ENCODE peak calls at places on chromosome 4, in nine cellular contexts. M is brain microvascular endothelial cell; D is A549; C is Panc1; W is PC-3; R is HCT116; J is neural progenitor cell; P is HL-60; A is CD8-positive, alpha-beta T cell. V is an unnamed sample.

GRCh38 chr4:92270908-92271307 is 32.9 kb upstream of the GRID2 start:
- DNase-seq in W (peak), R (peak), A (no peak), D (no peak), M (no peak), C (no peak), J (peak), P (no peak), V (peak)

GRCh38 chr4:86508436-86508835 is 85.7 kb upstream of the PTPN13 start:
- DNase-seq in C (no peak), W (peak), M (peak), A (no peak), J (no peak), R (no peak), D (no peak), P (no peak), V (no peak)

GRCh38 chr4:82473621-82474164 is 43.3 kb downstream of the ENOPH1 start:
- DNase-seq in D (no peak), M (no peak), R (no peak), W (no peak), A (no peak), J (no peak), C (no peak), P (no peak), V (no peak)

GRCh38 chr4:52869196-52869595 is 7.1 kb downstream of the RASL11B start:
- DNase-seq in P (no peak), W (no peak), A (no peak), M (no peak), C (no peak), R (no peak), J (no peak), D (no peak), V (peak)

GRCh38 chr4:88779431-88779830 is 81.8 kb upstream of the NAP1L5 start:
- DNase-seq in A (no peak), R (no peak), D (no peak), W (peak), M (peak), C (no peak), J (no peak), P (no peak), V (no peak)

GRCh38 chr4:72987741-72988729 is 81.5 kb downstream of the COX18 start:
- DNase-seq in A (no peak), M (no peak), W (peak), D (no peak), J (no peak), R (no peak), P (no peak), C (no peak), V (no peak)

GRCh38 chr4:56910172-56910967 is 2.7 kb downstream of the REST start:
- DNase-seq in C (no peak), P (no peak), A (no peak), J (peak), R (no peak), M (no peak), W (peak), D (no peak), V (peak)

GRCh38 chr4:98657531-98658286 is 702 bp downstream of the TSPAN5 start:
- DNase-seq in W (peak), D (peak), R (no peak), C (no peak), P (no peak), M (peak), A (peak), J (peak), V (peak)

GRCh38 chr4:107258359-107258758 is 222.2 kb upstream of the DKK2 start:
- DNase-seq in R (no peak), D (no peak), A (no peak), P (no peak), C (no peak), W (peak), J (no peak), M (peak), V (peak)

GRCh38 chr4:122383341-122383740 is 4.5 kb downstream of the ADAD1 start:
- DNase-seq in W (no peak), D (no peak), J (no peak), R (no peak), P (no peak), A (no peak), M (no peak), C (no peak), V (no peak)

GRCh38 chr4:155371432-155372043 is 5.2 kb downstream of the MAP9 start:
- DNase-seq in R (peak), J (peak), C (no peak), D (no peak), P (no peak), M (no peak), W (peak), A (no peak), V (no peak)

GRCh38 chr4:145207934-145208333 is 27.5 kb upstream of the OTUD4 start:
- DNase-seq in J (no peak), M (no peak), A (no peak), D (no peak), C (no peak), W (no peak), R (no peak), P (no peak), V (no peak)

GRCh38 chr4:128285085-128286023 is 2.3 kb downstream of the PGRMC2 start:
- DNase-seq in P (no peak), D (no peak), A (no peak), M (no peak), R (no peak), C (no peak), J (no peak), W (peak), V (peak)

GRCh38 chr4:168751263-168752225 is 254.7 kb downstream of the PALLD start:
- DNase-seq in A (no peak), R (no peak), M (peak), D (no peak), C (no peak), P (no peak), W (no peak), J (no peak), V (peak)

GRCh38 chr4:3740256-3740655 is 25.9 kb upstream of the ADRA2C start:
- DNase-seq in A (no peak), W (no peak), D (no peak), M (no peak), C (no peak), J (no peak), P (no peak), R (no peak), V (no peak)

GRCh38 chr4:87353592-87353991 is 30.9 kb upstream of the HSD17B13 start:
- DNase-seq in W (peak), J (peak), M (peak), A (peak), P (no peak), C (no peak), R (peak), D (no peak), V (peak)

GRCh38 chr4:146585761-146586333 is 52.8 kb upstream of the POU4F2 start:
- DNase-seq in A (no peak), P (no peak), J (no peak), D (no peak), C (no peak), W (no peak), M (peak), R (no peak), V (no peak)

GRCh38 chr4:185203380-185204237 is at the start of gene CFAP97:
- DNase-seq in D (peak), R (peak), A (peak), W (peak), C (no peak), M (peak), J (peak), P (peak), V (peak)

GRCh38 chr4:38150766-38151165 is 190.6 kb downstream of the PTTG2 start:
- DNase-seq in D (no peak), J (no peak), C (no peak), A (no peak), W (no peak), R (no peak), M (peak), P (no peak), V (peak)

GRCh38 chr4:128825226-128825625 is 15.7 kb downstream of the JADE1 start:
- DNase-seq in D (peak), J (no peak), A (no peak), P (no peak), R (peak), C (no peak), W (peak), M (peak), V (no peak)

GRCh38 chr4:76752911-76753494 is 144.9 kb downstream of the SOWAHB start:
- DNase-seq in W (peak), C (no peak), D (no peak), P (no peak), R (peak), J (no peak), M (peak), A (no peak), V (peak)

GRCh38 chr4:65669008-65669971 is 999 bp downstream of the EPHA5 start:
- DNase-seq in J (peak), C (no peak), P (no peak), D (no peak), W (peak), R (no peak), M (peak), A (no peak), V (peak)

GRCh38 chr4:95877636-95878035 is 37.7 kb downstream of the PDHA2 start:
- DNase-seq in P (no peak), M (no peak), R (no peak), W (no peak), C (no peak), J (no peak), A (no peak), D (no peak), V (no peak)

GRCh38 chr4:20299515-20299914 is 47.8 kb downstream of the SLIT2 start:
- DNase-seq in D (no peak), A (no peak), P (no peak), C (no peak), W (peak), R (peak), J (peak), M (peak), V (peak)

GRCh38 chr4:145773581-145774234 is 93.8 kb downstream of the C4orf51 start:
- DNase-seq in A (no peak), D (no peak), W (no peak), P (no peak), M (no peak), J (no peak), C (no peak), R (no peak), V (no peak)

GRCh38 chr4:114383055-114383454 is 215.6 kb upstream of the UGT8 start:
- DNase-seq in P (no peak), M (no peak), D (no peak), A (no peak), R (no peak), C (no peak), W (no peak), J (no peak), V (no peak)

GRCh38 chr4:62814510-62815047 is 1594.7 kb downstream of the TECRL start:
- DNase-seq in P (no peak), R (no peak), C (no peak), J (peak), M (no peak), W (no peak), A (no peak), D (no peak), V (no peak)

GRCh38 chr4:154911608-154912098 is 130.6 kb downstream of the RBM46 start:
- DNase-seq in W (no peak), M (no peak), R (no peak), C (no peak), D (no peak), P (no peak), A (no peak), J (no peak), V (no peak)

GRCh38 chr4:140213736-140214135 is 59.8 kb upstream of the MAML3 start:
- DNase-seq in P (no peak), M (peak), R (no peak), C (no peak), D (no peak), W (peak), J (no peak), A (no peak), V (no peak)

GRCh38 chr4:83454626-83455025 is 997 bp downstream of the HELQ start:
- DNase-seq in A (no peak), D (no peak), J (peak), W (no peak), R (no peak), P (peak), C (no peak), M (peak), V (no peak)

GRCh38 chr4:24794111-24794860 is 1.1 kb upstream of the SOD3 start:
- DNase-seq in D (no peak), R (no peak), W (peak), C (no peak), P (no peak), M (peak), J (no peak), A (no peak), V (peak)

GRCh38 chr4:39469429-39470077 is 10.7 kb downstream of the LIAS start:
- DNase-seq in D (peak), C (peak), J (peak), W (peak), M (peak), A (no peak), R (peak), P (peak), V (peak)

DNA sequence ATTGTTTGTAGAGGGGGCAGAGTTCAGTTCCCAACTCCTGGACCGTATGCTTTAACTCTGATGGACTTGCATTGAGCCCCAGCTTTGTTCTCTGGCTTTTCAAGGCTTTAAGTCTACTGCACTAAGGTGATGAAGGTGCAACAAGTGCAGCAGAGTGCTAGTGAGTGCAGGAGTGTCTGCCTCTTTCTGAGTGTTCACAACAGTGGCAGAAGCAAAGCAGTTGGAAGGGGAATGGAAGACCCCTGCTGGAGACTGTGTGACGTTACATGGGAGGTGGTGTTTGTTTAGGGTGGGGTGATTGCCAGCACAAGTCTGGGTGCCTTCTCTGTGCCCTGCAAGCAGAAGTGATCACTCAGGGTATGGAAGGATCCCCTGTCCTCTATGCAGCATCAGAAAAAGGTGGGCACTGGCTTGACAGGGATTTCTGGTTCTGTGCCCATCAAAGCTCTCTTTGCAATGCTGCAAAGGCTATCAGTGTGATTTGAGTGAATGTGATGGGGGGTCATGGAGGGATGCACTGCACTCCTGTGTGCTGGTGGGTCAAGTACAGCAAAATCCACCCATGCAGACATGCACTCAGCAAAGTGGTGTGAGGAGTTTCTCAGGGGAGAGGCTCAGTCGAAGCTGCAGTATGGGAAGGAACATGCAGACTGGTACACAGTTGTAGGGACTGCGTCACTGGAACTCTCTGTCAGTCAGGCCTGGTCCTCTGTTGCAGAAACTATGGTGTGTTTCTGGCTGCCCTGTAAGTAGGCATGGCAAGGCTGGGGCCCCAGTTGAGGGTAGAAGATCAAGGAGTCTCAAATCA is 70.9 kb upstream of the UGT2B7 start:
- DNase-seq in J (peak), W (peak), D (no peak), A (no peak), M (no peak), R (peak), C (no peak), P (no peak), V (no peak)
- TF ChIP-seq CTCF in J (peak), W (peak), D (peak), A (no peak), M (peak), R (peak), C (no peak), P (no peak), V (no peak)

GRCh38 chr4:721261-722171 is 15.9 kb downstream of the PCGF3 start:
- DNase-seq in R (no peak), P (no peak), C (no peak), D (no peak), A (no peak), W (no peak), J (no peak), M (no peak), V (peak)
- H3K27ac ChIP-seq in R (no peak), P (no peak), C (no peak), D (no peak), A (no peak), W (no peak), J (no peak), M (no peak), V (no peak)

GRCh38 chr4:69731826-69732225 is 28.6 kb downstream of the SULT1B1 start:
- DNase-seq in M (no peak), D (no peak), R (no peak), P (no peak), W (no peak), A (no peak), C (no peak), J (no peak), V (no peak)

GRCh38 chr4:69727924-69728323 is 32.5 kb downstream of the SULT1B1 start:
- DNase-seq in R (no peak), A (no peak), P (no peak), M (no peak), C (no peak), W (no peak), D (no peak), J (no peak), V (no peak)

GRCh38 chr4:69731261-69731660 is 29.2 kb downstream of the SULT1B1 start:
- DNase-seq in A (no peak), J (no peak), M (peak), C (no peak), R (no peak), D (no peak), W (no peak), P (no peak), V (no peak)

GRCh38 chr4:69727412-69727811 is 33.0 kb downstream of the SULT1B1 start:
- DNase-seq in P (no peak), R (no peak), W (no peak), M (no peak), J (no peak), C (no peak), D (no peak), A (no peak), V (no peak)

GRCh38 chr4:69730002-69730401 is 30.4 kb downstream of the SULT1B1 start:
- DNase-seq in J (no peak), R (no peak), P (no peak), C (no peak), D (no peak), M (no peak), A (no peak), W (peak), V (no peak)
- H3K4me3 ChIP-seq in J (no peak), R (no peak), P (no peak), C (no peak), D (no peak), M (no peak), A (no peak), W (no peak), V (no peak)

DNA sequence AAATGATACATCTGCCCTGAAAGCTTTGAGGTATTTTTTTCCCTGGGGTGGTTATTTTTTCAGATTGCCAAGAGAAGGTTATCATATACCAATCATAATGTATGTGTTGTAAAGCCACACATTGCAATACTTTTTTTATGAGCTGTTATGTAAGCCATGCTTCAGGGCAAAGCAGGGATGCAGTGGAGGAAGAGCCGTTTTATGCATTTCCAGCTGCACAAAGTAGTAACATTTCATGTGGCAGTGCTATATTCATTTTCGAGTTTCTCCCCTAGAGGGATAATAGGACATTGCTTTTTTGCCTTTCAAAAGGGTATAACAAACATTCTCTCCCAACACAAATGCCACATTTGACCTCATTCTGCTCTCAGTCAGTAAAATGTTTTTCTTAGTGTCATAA is 68.5 kb downstream of the GALNT7 start:
- DNase-seq in C (no peak), W (peak), P (no peak), D (no peak), J (no peak), A (no peak), R (no peak), M (no peak), V (no peak)
- TF ChIP-seq CTCF in C (no peak), W (no peak), P (no peak), D (no peak), J (no peak), A (no peak), R (no peak), M (no peak), V (no peak)

DNA sequence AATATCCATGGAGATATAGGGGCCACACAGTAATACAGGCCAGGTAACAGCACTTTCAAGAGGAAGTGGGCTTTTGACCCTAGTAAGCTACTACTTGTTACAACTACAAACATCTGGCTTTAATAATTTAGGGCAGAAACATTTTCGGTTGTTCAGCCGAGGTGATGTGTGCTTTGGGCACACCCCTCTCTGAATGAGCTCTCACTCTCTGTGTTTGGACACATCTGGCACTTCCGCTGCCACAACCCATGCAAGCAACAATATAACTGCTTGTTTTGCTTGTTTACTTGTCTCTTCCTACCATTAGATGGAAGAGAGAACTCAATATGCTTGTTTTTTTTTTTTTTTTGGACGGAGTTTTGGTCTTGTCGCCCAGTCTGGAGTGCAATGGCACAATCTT is 277.2 kb downstream of the HS3ST1 start:
- DNase-seq in M (no peak), R (no peak), J (no peak), C (no peak), W (no peak), D (no peak), P (no peak), A (no peak), V (no peak)
- H3K27ac ChIP-seq in M (no peak), R (no peak), J (no peak), C (no peak), W (no peak), D (no peak), P (no peak), A (no peak), V (no peak)

GRCh38 chr4:26178874-26179273 is 141.9 kb upstream of the RBPJ start:
- DNase-seq in C (no peak), D (no peak), R (no peak), M (peak), A (no peak), J (no peak), W (no peak), P (no peak), V (no peak)
- H3K4me3 ChIP-seq in C (no peak), D (no peak), R (no peak), M (no peak), A (no peak), J (no peak), W (no peak), P (no peak), V (no peak)

GRCh38 chr4:101347557-101348366 is 436 bp upstream of the PPP3CA start:
- DNase-seq in R (peak), M (peak), A (peak), D (peak), J (peak), C (peak), P (peak), W (peak), V (peak)
- TF ChIP-seq CTCF in R (no peak), M (no peak), A (no peak), D (no peak), J (peak), C (no peak), P (no peak), W (no peak), V (no peak)

DNA sequence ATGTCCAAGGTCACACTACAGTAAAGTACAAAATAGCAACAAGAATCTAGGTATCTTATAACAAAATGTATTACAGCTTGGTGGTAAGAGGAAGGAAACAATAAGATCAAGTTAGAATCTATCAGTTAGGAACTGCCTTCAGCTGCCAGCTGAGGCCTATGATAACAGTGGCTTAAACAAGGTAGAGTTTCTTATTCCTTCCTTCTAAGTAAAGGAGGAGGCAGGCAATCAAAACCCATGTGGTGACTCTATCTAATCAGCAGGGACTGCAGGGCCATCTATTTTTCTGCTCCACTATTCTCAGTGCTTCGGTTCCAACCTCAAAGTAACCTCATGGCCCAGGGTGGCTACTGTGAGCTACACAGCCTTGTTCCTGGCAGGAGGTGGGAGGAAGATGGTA is 10.9 kb downstream of the SH3D19 start:
- DNase-seq in M (no peak), R (no peak), P (no peak), J (no peak), W (no peak), A (no peak), C (no peak), D (no peak), V (no peak)
- H3K27ac ChIP-seq in M (no peak), R (peak), P (no peak), J (no peak), W (peak), A (no peak), C (no peak), D (peak), V (no peak)